ENCODE peak calls at places on chromosomes 1 and 21, in nine cellular contexts. One of them, this sample, is unnamed.
A peak's percentile ranks its signal among the peaks of the same experiment; 100 is the strongest.

GRCh38 chr1:168365719-168366474 is 85.2 kb downstream of the TBX19 start:
- DNase-seq in keratinocyte: no peak
- DNase-seq in fibroblast of lung: no peak
- DNase-seq in testis: no peak
- DNase-seq in A673: no peak
- DNase-seq in suprapubic skin: no peak
- DNase-seq in adrenal gland: no peak
- DNase-seq in GM23248: no peak
- DNase-seq in H7: peak; percentile 5
- DNase-seq in this sample: no peak

GRCh38 chr1:85201340-85202091 is 700 bp upstream of the SYDE2 start:
- DNase-seq in keratinocyte: no peak
- DNase-seq in fibroblast of lung: peak; percentile 69
- DNase-seq in testis: peak; percentile 78
- DNase-seq in A673: peak; percentile 87
- DNase-seq in suprapubic skin: peak; percentile 87
- DNase-seq in adrenal gland: peak; percentile 77
- DNase-seq in GM23248: peak; percentile 87
- DNase-seq in H7: peak; percentile 94
- DNase-seq in this sample: peak; percentile 84

GRCh38 chr1:93980881-93981280 is 71.7 kb upstream of the GCLM start:
- DNase-seq in keratinocyte: no peak
- DNase-seq in fibroblast of lung: peak; percentile 84
- DNase-seq in testis: no peak
- DNase-seq in A673: no peak
- DNase-seq in suprapubic skin: no peak
- DNase-seq in adrenal gland: no peak
- DNase-seq in GM23248: peak; percentile 34
- DNase-seq in H7: no peak
- DNase-seq in this sample: no peak

GRCh38 chr1:185108324-185108723 is 48.4 kb downstream of the TRMT1L start:
- DNase-seq in keratinocyte: no peak
- DNase-seq in fibroblast of lung: peak; percentile 3
- DNase-seq in testis: no peak
- DNase-seq in A673: no peak
- DNase-seq in suprapubic skin: no peak
- DNase-seq in adrenal gland: no peak
- DNase-seq in GM23248: peak; percentile 46
- DNase-seq in H7: no peak
- DNase-seq in this sample: no peak

GRCh38 chr1:228197555-228198147 is 10.2 kb upstream of the OBSCN start:
- DNase-seq in keratinocyte: no peak
- DNase-seq in fibroblast of lung: no peak
- DNase-seq in testis: no peak
- DNase-seq in A673: no peak
- DNase-seq in suprapubic skin: peak; percentile 23
- DNase-seq in adrenal gland: no peak
- DNase-seq in GM23248: no peak
- DNase-seq in H7: no peak
- DNase-seq in this sample: no peak

GRCh38 chr1:38454749-38455441 is 404.7 kb downstream of the RRAGC start:
- DNase-seq in keratinocyte: no peak
- DNase-seq in fibroblast of lung: no peak
- DNase-seq in testis: no peak
- DNase-seq in A673: no peak
- DNase-seq in suprapubic skin: no peak
- DNase-seq in adrenal gland: no peak
- DNase-seq in GM23248: no peak
- DNase-seq in H7: no peak
- DNase-seq in this sample: no peak

GRCh38 chr1:54804471-54805132 is 3.5 kb upstream of the TTC22 start:
- DNase-seq in keratinocyte: no peak
- DNase-seq in fibroblast of lung: no peak
- DNase-seq in testis: no peak
- DNase-seq in A673: no peak
- DNase-seq in suprapubic skin: peak; percentile 26
- DNase-seq in adrenal gland: peak; percentile 51
- DNase-seq in GM23248: peak; percentile 72
- DNase-seq in H7: no peak
- DNase-seq in this sample: no peak

GRCh38 chr1:201122321-201123017 is 4.5 kb downstream of the ASCL5 start:
- DNase-seq in keratinocyte: no peak
- DNase-seq in fibroblast of lung: no peak
- DNase-seq in testis: no peak
- DNase-seq in A673: no peak
- DNase-seq in suprapubic skin: no peak
- DNase-seq in adrenal gland: no peak
- DNase-seq in GM23248: no peak
- DNase-seq in H7: no peak
- DNase-seq in this sample: no peak

GRCh38 chr1:151145158-151146071 is 1.0 kb downstream of the SEMA6C start:
- DNase-seq in keratinocyte: no peak
- DNase-seq in fibroblast of lung: peak; percentile 4
- DNase-seq in testis: peak; percentile 31
- DNase-seq in A673: no peak
- DNase-seq in suprapubic skin: no peak
- DNase-seq in adrenal gland: no peak
- DNase-seq in GM23248: peak; percentile 64
- DNase-seq in H7: peak; percentile 83
- DNase-seq in this sample: no peak

GRCh38 chr21:42093991-42094417 is 22.9 kb downstream of the UMODL1 start:
- DNase-seq in keratinocyte: peak; percentile 15
- DNase-seq in fibroblast of lung: peak; percentile 98
- DNase-seq in testis: no peak
- DNase-seq in A673: peak; percentile 44
- DNase-seq in suprapubic skin: no peak
- DNase-seq in adrenal gland: peak; percentile 64
- DNase-seq in GM23248: peak; percentile 97
- DNase-seq in H7: no peak
- DNase-seq in this sample: no peak

GRCh38 chr1:31934706-31935629 is 3.2 kb downstream of the PTP4A2 start:
- DNase-seq in keratinocyte: no peak
- DNase-seq in fibroblast of lung: peak; percentile 67
- DNase-seq in testis: no peak
- DNase-seq in A673: peak; percentile 92
- DNase-seq in suprapubic skin: no peak
- DNase-seq in adrenal gland: no peak
- DNase-seq in GM23248: peak; percentile 83
- DNase-seq in H7: no peak
- DNase-seq in this sample: no peak

GRCh38 chr1:31930827-31931226 is 7.3 kb downstream of the PTP4A2 start:
- DNase-seq in keratinocyte: no peak
- DNase-seq in fibroblast of lung: no peak
- DNase-seq in testis: no peak
- DNase-seq in A673: no peak
- DNase-seq in suprapubic skin: no peak
- DNase-seq in adrenal gland: no peak
- DNase-seq in GM23248: no peak
- DNase-seq in H7: no peak
- DNase-seq in this sample: no peak

GRCh38 chr1:31934251-31934650 is 3.9 kb downstream of the PTP4A2 start:
- DNase-seq in keratinocyte: no peak
- DNase-seq in fibroblast of lung: no peak
- DNase-seq in testis: no peak
- DNase-seq in A673: no peak
- DNase-seq in suprapubic skin: no peak
- DNase-seq in adrenal gland: no peak
- DNase-seq in GM23248: no peak
- DNase-seq in H7: no peak
- DNase-seq in this sample: no peak

GRCh38 chr1:31931241-31932225 is 6.6 kb downstream of the PTP4A2 start:
- DNase-seq in keratinocyte: no peak
- DNase-seq in fibroblast of lung: peak; percentile 71
- DNase-seq in testis: no peak
- DNase-seq in A673: peak; percentile 62
- DNase-seq in suprapubic skin: no peak
- DNase-seq in adrenal gland: no peak
- DNase-seq in GM23248: peak; percentile 88
- DNase-seq in H7: no peak
- DNase-seq in this sample: no peak

DNA sequence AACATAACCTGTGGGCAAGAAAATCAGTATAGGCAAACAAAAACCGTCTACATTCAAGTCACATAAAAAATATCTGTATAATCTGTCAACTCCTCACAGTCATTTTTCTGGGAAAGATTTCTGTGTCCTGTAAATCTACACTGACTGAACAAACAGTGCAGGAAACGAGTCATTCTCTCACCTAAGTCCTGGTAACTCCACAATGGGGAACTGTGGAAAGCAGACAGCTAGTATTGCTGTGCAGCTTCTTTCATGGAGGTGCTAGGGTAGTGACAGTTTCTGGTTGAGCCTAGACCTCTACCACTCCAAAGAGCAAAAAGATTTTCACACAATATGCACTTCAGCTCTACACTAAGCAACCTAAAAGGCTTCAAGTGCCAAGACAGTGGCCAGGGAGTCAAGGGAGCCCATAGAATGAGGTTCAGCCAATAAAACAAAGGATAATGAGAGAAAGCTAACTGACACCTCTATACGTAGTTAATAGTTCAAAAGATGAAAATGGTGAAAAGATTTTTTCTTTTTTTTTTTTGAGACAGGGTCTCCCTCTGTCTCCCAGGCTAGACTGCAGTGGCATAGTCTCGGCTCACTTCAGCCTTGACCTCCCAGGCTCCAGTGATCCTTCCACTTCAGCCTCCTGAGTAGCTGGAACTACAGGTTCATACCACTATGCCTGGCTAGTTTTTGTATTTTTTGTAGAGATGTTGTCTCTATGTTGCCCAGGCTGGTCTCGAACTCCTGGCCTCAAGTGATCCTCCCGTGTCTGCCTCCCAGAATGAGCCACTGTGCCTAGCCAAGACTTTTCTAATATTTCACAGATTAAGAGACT is 5.5 kb downstream of the PTP4A2 start:
- DNase-seq in keratinocyte: no peak
- DNase-seq in fibroblast of lung: peak; percentile 21
- DNase-seq in testis: no peak
- DNase-seq in A673: no peak
- DNase-seq in suprapubic skin: no peak
- DNase-seq in adrenal gland: no peak
- DNase-seq in GM23248: peak; percentile 54
- DNase-seq in H7: no peak
- DNase-seq in this sample: no peak
- H3K4me3 ChIP-seq in keratinocyte: peak overlapping the region; percentile 16
- H3K4me3 ChIP-seq in fibroblast of lung: peak overlapping the region; percentile 1
- H3K4me3 ChIP-seq in testis: no peak overlapping the region
- H3K4me3 ChIP-seq in A673: no peak overlapping the region
- H3K4me3 ChIP-seq in suprapubic skin: no peak overlapping the region
- H3K4me3 ChIP-seq in adrenal gland: no peak overlapping the region
- H3K4me3 ChIP-seq in GM23248: peak overlapping the region; percentile 54
- H3K4me3 ChIP-seq in H7: no peak overlapping the region
- H3K4me3 ChIP-seq in this sample: no peak overlapping the region

GRCh38 chr21:38742580-38743260 is 63.0 kb upstream of the ETS2 start:
- DNase-seq in keratinocyte: no peak
- DNase-seq in fibroblast of lung: no peak
- DNase-seq in testis: no peak
- DNase-seq in A673: no peak
- DNase-seq in suprapubic skin: no peak
- DNase-seq in adrenal gland: no peak
- DNase-seq in GM23248: no peak
- DNase-seq in H7: no peak
- DNase-seq in this sample: no peak

GRCh38 chr21:38741976-38742309 is 63.8 kb upstream of the ETS2 start:
- DNase-seq in keratinocyte: no peak
- DNase-seq in fibroblast of lung: no peak
- DNase-seq in testis: no peak
- DNase-seq in A673: no peak
- DNase-seq in suprapubic skin: no peak
- DNase-seq in adrenal gland: no peak
- DNase-seq in GM23248: no peak
- DNase-seq in H7: no peak
- DNase-seq in this sample: no peak

GRCh38 chr21:38743772-38744529 is 61.8 kb upstream of the ETS2 start:
- DNase-seq in keratinocyte: no peak
- DNase-seq in fibroblast of lung: no peak
- DNase-seq in testis: no peak
- DNase-seq in A673: peak; percentile 75
- DNase-seq in suprapubic skin: no peak
- DNase-seq in adrenal gland: peak; percentile 35
- DNase-seq in GM23248: no peak
- DNase-seq in H7: no peak
- DNase-seq in this sample: no peak

GRCh38 chr21:38740131-38740530 is 65.6 kb upstream of the ETS2 start:
- DNase-seq in keratinocyte: no peak
- DNase-seq in fibroblast of lung: peak; percentile 12
- DNase-seq in testis: no peak
- DNase-seq in A673: no peak
- DNase-seq in suprapubic skin: no peak
- DNase-seq in adrenal gland: no peak
- DNase-seq in GM23248: no peak
- DNase-seq in H7: no peak
- DNase-seq in this sample: no peak

GRCh38 chr21:38741092-38741975 is 64.4 kb upstream of the ETS2 start:
- DNase-seq in keratinocyte: no peak
- DNase-seq in fibroblast of lung: no peak
- DNase-seq in testis: no peak
- DNase-seq in A673: no peak
- DNase-seq in suprapubic skin: no peak
- DNase-seq in adrenal gland: no peak
- DNase-seq in GM23248: no peak
- DNase-seq in H7: no peak
- DNase-seq in this sample: no peak
- H3K4me3 ChIP-seq in keratinocyte: no peak overlapping the region
- H3K4me3 ChIP-seq in fibroblast of lung: no peak overlapping the region
- H3K4me3 ChIP-seq in testis: no peak overlapping the region
- H3K4me3 ChIP-seq in A673: no peak overlapping the region
- H3K4me3 ChIP-seq in suprapubic skin: no peak overlapping the region
- H3K4me3 ChIP-seq in adrenal gland: no peak overlapping the region
- H3K4me3 ChIP-seq in GM23248: no peak overlapping the region
- H3K4me3 ChIP-seq in H7: no peak overlapping the region
- H3K4me3 ChIP-seq in this sample: no peak overlapping the region

DNA sequence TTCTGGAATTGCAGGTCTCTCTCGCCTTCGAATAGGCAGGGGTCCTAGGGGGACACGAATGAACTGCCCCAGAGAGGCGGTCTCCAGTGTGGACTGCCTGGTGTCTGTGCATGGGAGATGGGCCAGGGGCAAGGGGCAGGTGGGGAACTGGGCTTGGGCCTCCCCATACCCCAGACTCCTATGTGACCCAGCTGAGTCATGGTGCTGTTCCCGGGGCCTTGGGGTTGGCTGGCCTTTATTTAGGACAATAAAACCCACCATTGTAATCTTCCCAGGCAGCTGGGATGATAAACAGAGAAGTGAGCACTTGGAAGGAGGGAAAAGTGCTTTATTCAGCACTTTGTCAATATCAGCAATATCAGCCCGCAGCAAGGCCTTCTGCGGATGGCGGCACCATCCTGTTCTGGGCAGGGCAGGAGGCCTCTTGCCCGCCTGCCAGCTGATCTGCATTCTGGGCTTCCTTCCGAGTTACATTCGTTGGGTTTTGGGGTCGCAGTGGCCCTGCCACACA is 209.0 kb upstream of the TMEM51 start:
- DNase-seq in keratinocyte: no peak
- DNase-seq in fibroblast of lung: no peak
- DNase-seq in testis: no peak
- DNase-seq in A673: no peak
- DNase-seq in suprapubic skin: no peak
- DNase-seq in adrenal gland: no peak
- DNase-seq in GM23248: no peak
- DNase-seq in H7: no peak
- DNase-seq in this sample: no peak
- H3K4me3 ChIP-seq in keratinocyte: no peak overlapping the region
- H3K4me3 ChIP-seq in fibroblast of lung: no peak overlapping the region
- H3K4me3 ChIP-seq in testis: no peak overlapping the region
- H3K4me3 ChIP-seq in A673: no peak overlapping the region
- H3K4me3 ChIP-seq in suprapubic skin: no peak overlapping the region
- H3K4me3 ChIP-seq in adrenal gland: no peak overlapping the region
- H3K4me3 ChIP-seq in GM23248: no peak overlapping the region
- H3K4me3 ChIP-seq in H7: no peak overlapping the region
- H3K4me3 ChIP-seq in this sample: no peak overlapping the region

GRCh38 chr1:20731057-20731991 is 1.2 kb downstream of the SH2D5 start:
- DNase-seq in keratinocyte: no peak
- DNase-seq in fibroblast of lung: no peak
- DNase-seq in testis: peak; percentile 14
- DNase-seq in A673: no peak
- DNase-seq in suprapubic skin: no peak
- DNase-seq in adrenal gland: peak; percentile 26
- DNase-seq in GM23248: peak; percentile 37
- DNase-seq in H7: no peak
- DNase-seq in this sample: no peak
- H3K4me3 ChIP-seq in keratinocyte: peak overlapping the region; percentile 75
- H3K4me3 ChIP-seq in fibroblast of lung: peak overlapping the region; percentile 66
- H3K4me3 ChIP-seq in testis: peak overlapping the region; percentile 55
- H3K4me3 ChIP-seq in A673: peak overlapping the region; percentile 47
- H3K4me3 ChIP-seq in suprapubic skin: peak overlapping the region; percentile 60
- H3K4me3 ChIP-seq in adrenal gland: no peak overlapping the region
- H3K4me3 ChIP-seq in GM23248: peak overlapping the region; percentile 72
- H3K4me3 ChIP-seq in H7: peak overlapping the region; percentile 61
- H3K4me3 ChIP-seq in this sample: no peak overlapping the region